ENCODE peak calls at places on chromosomes 2 and 18, in ten cellular contexts. I is NCI-H1417 treated with DMSO at 0.1 percent for 48 hours; J is fibroblast of mammary gland; T is ELF-1; C is Ammon's horn; E is effector CD8-positive, alpha-beta T cell; V is aorta; B is PC-3; M is prostate gland; K is stimulated activated naive CD4-positive, alpha-beta T cell. S is an unnamed sample.

GRCh38 chr2:165373322-165374025 is 96.0 kb upstream of the CSRNP3 start:
- DNase-seq in I (no peak), J (no peak), T (peak), C (no peak), E (no peak), V (no peak), B (no peak), M (no peak), K (no peak), S (no peak)

GRCh38 chr2:192675640-192676039 is 480.9 kb upstream of the TMEFF2 start:
- DNase-seq in I (no peak), J (peak), T (no peak), C (no peak), E (no peak), V (no peak), B (peak), M (no peak), K (no peak), S (no peak)

GRCh38 chr18:46720092-46720491 is 36.8 kb downstream of the ST8SIA5 start:
- DNase-seq in I (no peak), J (no peak), T (no peak), C (no peak), E (no peak), V (no peak), B (no peak), M (no peak), K (no peak), S (no peak)

GRCh38 chr2:233247744-233248143 is 3.7 kb upstream of the ATG16L1 start:
- DNase-seq in I (no peak), J (peak), T (no peak), C (no peak), E (peak), V (no peak), B (peak), M (no peak), K (no peak), S (no peak)

GRCh38 chr2:219581346-219581745 is 9.2 kb downstream of the INHA start:
- DNase-seq in I (no peak), J (no peak), T (no peak), C (no peak), E (no peak), V (no peak), B (no peak), M (no peak), K (no peak), S (no peak)

GRCh38 chr2:109226128-109226527 is 97.1 kb downstream of the SH3RF3 start:
- DNase-seq in I (no peak), J (no peak), T (no peak), C (no peak), E (no peak), V (no peak), B (no peak), M (no peak), K (no peak), S (no peak)

GRCh38 chr2:5908030-5908429 is 215.8 kb downstream of the SOX11 start:
- DNase-seq in I (no peak), J (no peak), T (no peak), C (no peak), E (no peak), V (no peak), B (no peak), M (no peak), K (no peak), S (no peak)

GRCh38 chr2:168997794-168998193 is 33.3 kb downstream of the ABCB11 start:
- DNase-seq in I (no peak), J (peak), T (no peak), C (no peak), E (no peak), V (no peak), B (no peak), M (no peak), K (no peak), S (no peak)

GRCh38 chr2:239433777-239434396 is 33.1 kb upstream of the HDAC4 start:
- DNase-seq in I (no peak), J (peak), T (no peak), C (no peak), E (no peak), V (no peak), B (peak), M (no peak), K (no peak), S (no peak)

GRCh38 chr2:225842939-225843338 is 443.4 kb downstream of the NYAP2 start:
- DNase-seq in I (no peak), J (peak), T (no peak), C (no peak), E (no peak), V (no peak), B (no peak), M (no peak), K (no peak), S (no peak)

GRCh38 chr2:238187618-238188548 is 15.6 kb downstream of the ILKAP start:
- DNase-seq in I (no peak), J (no peak), T (no peak), C (peak), E (no peak), V (no peak), B (no peak), M (no peak), K (no peak), S (no peak)

GRCh38 chr2:67311536-67311935 is 85.6 kb upstream of the ETAA1 start:
- DNase-seq in I (no peak), J (peak), T (no peak), C (no peak), E (no peak), V (no peak), B (peak), M (no peak), K (no peak), S (peak)

GRCh38 chr2:19899853-19900525 is 1.8 kb downstream of the TTC32 start:
- DNase-seq in I (no peak), J (no peak), T (no peak), C (no peak), E (no peak), V (no peak), B (peak), M (no peak), K (no peak), S (no peak)

GRCh38 chr18:48541026-48541746 is 2.4 kb downstream of the CTIF start:
- DNase-seq in I (no peak), J (peak), T (peak), C (peak), E (no peak), V (peak), B (peak), M (peak), K (no peak), S (peak)

GRCh38 chr2:233426619-233427342 is 72.5 kb downstream of the DGKD start:
- DNase-seq in I (no peak), J (peak), T (no peak), C (no peak), E (no peak), V (no peak), B (peak), M (no peak), K (no peak), S (no peak)

GRCh38 chr2:156896294-156896693 is 361.2 kb upstream of the GALNT5 start:
- DNase-seq in I (no peak), J (peak), T (no peak), C (no peak), E (no peak), V (no peak), B (peak), M (no peak), K (no peak), S (no peak)

GRCh38 chr2:98434492-98434891 is 10.2 kb upstream of the INPP4A start:
- DNase-seq in I (no peak), J (no peak), T (no peak), C (no peak), E (no peak), V (no peak), B (no peak), M (no peak), K (no peak), S (no peak)

GRCh38 chr2:217335341-217335966 is 475.6 kb upstream of the TNP1 start:
- DNase-seq in I (no peak), J (peak), T (no peak), C (no peak), E (no peak), V (no peak), B (peak), M (no peak), K (no peak), S (no peak)

GRCh38 chr2:85134255-85135065 is 1.3 kb downstream of the TCF7L1 start:
- DNase-seq in I (no peak), J (peak), T (peak), C (peak), E (no peak), V (peak), B (peak), M (peak), K (no peak), S (no peak)

GRCh38 chr18:10875836-10876235 is 273.5 kb downstream of the PIEZO2 start:
- DNase-seq in I (no peak), J (no peak), T (no peak), C (no peak), E (no peak), V (no peak), B (no peak), M (no peak), K (no peak), S (no peak)

GRCh38 chr2:145277922-145278321 is 758.0 kb upstream of the ZEB2 start:
- DNase-seq in I (no peak), J (peak), T (no peak), C (no peak), E (no peak), V (no peak), B (peak), M (no peak), K (no peak), S (no peak)

GRCh38 chr2:8552264-8552913 is 129.5 kb upstream of the ID2 start:
- DNase-seq in I (no peak), J (no peak), T (no peak), C (no peak), E (no peak), V (peak), B (no peak), M (no peak), K (no peak), S (no peak)

GRCh38 chr2:167342769-167343168 is 454.5 kb downstream of the XIRP2 start:
- DNase-seq in I (no peak), J (peak), T (no peak), C (no peak), E (no peak), V (no peak), B (peak), M (no peak), K (no peak), S (no peak)

GRCh38 chr2:74573747-74574562 is 19.4 kb downstream of the DOK1 start:
- DNase-seq in I (no peak), J (peak), T (no peak), C (peak), E (no peak), V (no peak), B (peak), M (no peak), K (no peak), S (no peak)

GRCh38 chr2:104332733-104333132 is 521.2 kb upstream of the POU3F3 start:
- DNase-seq in I (no peak), J (peak), T (peak), C (peak), E (no peak), V (no peak), B (no peak), M (no peak), K (no peak), S (no peak)

GRCh38 chr2:33372940-33373553 is 103.4 kb upstream of the RASGRP3 start:
- DNase-seq in I (peak), J (peak), T (no peak), C (peak), E (no peak), V (no peak), B (peak), M (peak), K (no peak), S (peak)

GRCh38 chr2:23487735-23488492 is 102.9 kb downstream of the KLHL29 start:
- DNase-seq in I (no peak), J (peak), T (peak), C (no peak), E (no peak), V (peak), B (no peak), M (no peak), K (no peak), S (no peak)

GRCh38 chr18:30889582-30890301 is 152.8 kb downstream of the DSC3 start:
- DNase-seq in I (no peak), J (no peak), T (peak), C (peak), E (no peak), V (no peak), B (peak), M (no peak), K (no peak), S (no peak)

GRCh38 chr2:223725494-223725893 is 111.9 kb downstream of the AP1S3 start:
- DNase-seq in I (no peak), J (peak), T (peak), C (peak), E (no peak), V (peak), B (peak), M (peak), K (no peak), S (peak)

GRCh38 chr2:171836151-171836910 is 57.7 kb downstream of the SLC25A12 start:
- DNase-seq in I (no peak), J (peak), T (no peak), C (no peak), E (no peak), V (no peak), B (no peak), M (no peak), K (no peak), S (no peak)

S was measured in NCI-H146.